ENCODE peak calls at places on chromosomes 4 and X, in four cellular contexts. C, O, F and G are unnamed samples.

GRCh38 chr4:109389367-109390118 is 44.1 kb upstream of the SEC24B start:
- DNase-seq in C (no peak), O (peak; percentile 6), F (no peak), G (no peak)

GRCh38 chrX:68504237-68504636 is 5.4 kb downstream of the YIPF6 start:
- DNase-seq in C (peak; percentile 74), O (peak; percentile 63), F (no peak), G (peak; percentile 33)

GRCh38 chr4:141389649-141390048 is 169.0 kb downstream of the ZNF330 start:
- DNase-seq in C (no peak), O (no peak), F (no peak), G (no peak)

GRCh38 chr4:128861856-128862518 is 52.5 kb downstream of the JADE1 start:
- DNase-seq in C (no peak), O (no peak), F (no peak), G (no peak)

GRCh38 chr4:54625391-54625790 is 32.4 kb upstream of the KIT start:
- DNase-seq in C (no peak), O (peak; percentile 26), F (no peak), G (no peak)

GRCh38 chrX:1531106-1531890 is 5.7 kb downstream of the P2RY8 start:
- DNase-seq in C (no peak), O (no peak), F (no peak), G (no peak)

GRCh38 chr4:89489338-89489771 is 181.8 kb upstream of the GPRIN3 start:
- DNase-seq in C (no peak), O (no peak), F (no peak), G (no peak)

GRCh38 chrX:47247206-47247998 is 14.6 kb downstream of the USP11 start:
- DNase-seq in C (peak; percentile 73), O (peak; percentile 66), F (no peak), G (peak; percentile 39)

GRCh38 chr4:186685744-186686143 is 37.9 kb downstream of the FAT1 start:
- DNase-seq in C (peak; percentile 94), O (peak; percentile 92), F (no peak), G (peak; percentile 80)